ENCODE peak calls at places on chromosomes 12 and 14, in four cellular contexts. One of them, this sample, is unnamed.

GRCh38 chr14:75699331-75699730 is 38.3 kb downstream of the TTLL5 start:
- DNase-seq in iPS-NIHi11: no peak
- DNase-seq in GM19239: no peak
- DNase-seq in skeletal muscle cell: no peak
- DNase-seq in this sample: no peak

GRCh38 chr12:1848741-1849140 is 28.4 kb downstream of the LRTM2 start:
- DNase-seq in skeletal muscle cell: no peak
- DNase-seq in GM19239: no peak
- DNase-seq in iPS-NIHi11: no peak
- DNase-seq in this sample: peak; percentile 96

GRCh38 chr12:76106631-76107030 is 22.1 kb upstream of the NAP1L1 start:
- DNase-seq in skeletal muscle cell: no peak
- DNase-seq in GM19239: no peak
- DNase-seq in iPS-NIHi11: no peak
- DNase-seq in this sample: no peak

GRCh38 chr12:70185301-70185700 is 57.9 kb upstream of the CNOT2 start:
- DNase-seq in iPS-NIHi11: no peak
- DNase-seq in skeletal muscle cell: no peak
- DNase-seq in GM19239: no peak
- DNase-seq in this sample: no peak

GRCh38 chr12:111291357-111291756 is 77.5 kb downstream of the PHETA1 start:
- DNase-seq in GM19239: no peak
- DNase-seq in skeletal muscle cell: no peak
- DNase-seq in iPS-NIHi11: no peak
- DNase-seq in this sample: no peak

GRCh38 chr12:6765634-6766581 is at the start of gene PTMS:
- DNase-seq in skeletal muscle cell: peak; percentile 86
- DNase-seq in GM19239: peak; percentile 46
- DNase-seq in iPS-NIHi11: peak; percentile 84
- DNase-seq in this sample: peak; percentile 100

GRCh38 chr14:102362084-102362483 is 606 bp downstream of the CINP start:
- DNase-seq in GM19239: peak; percentile 24
- DNase-seq in iPS-NIHi11: no peak
- DNase-seq in skeletal muscle cell: no peak
- DNase-seq in this sample: no peak

GRCh38 chr12:85310025-85310424 is 30.0 kb downstream of the ALX1 start:
- DNase-seq in skeletal muscle cell: no peak
- DNase-seq in GM19239: no peak
- DNase-seq in iPS-NIHi11: no peak
- DNase-seq in this sample: no peak

GRCh38 chr12:115375188-115375991 is 691.4 kb upstream of the TBX3 start:
- DNase-seq in GM19239: peak; percentile 33
- DNase-seq in iPS-NIHi11: no peak
- DNase-seq in skeletal muscle cell: peak; percentile 48
- DNase-seq in this sample: no peak

GRCh38 chr14:78921856-78922255 is 751.7 kb downstream of the NRXN3 start:
- DNase-seq in skeletal muscle cell: peak; percentile 49
- DNase-seq in GM19239: no peak
- DNase-seq in iPS-NIHi11: no peak
- DNase-seq in this sample: no peak

GRCh38 chr12:93982847-93983315 is 165.5 kb upstream of the PLXNC1 start:
- DNase-seq in iPS-NIHi11: no peak
- DNase-seq in skeletal muscle cell: peak; percentile 46
- DNase-seq in GM19239: no peak
- DNase-seq in this sample: peak; percentile 61

GRCh38 chr12:92078167-92079053 is 67.2 kb downstream of the BTG1 start:
- DNase-seq in iPS-NIHi11: no peak
- DNase-seq in GM19239: no peak
- DNase-seq in skeletal muscle cell: peak; percentile 100
- DNase-seq in this sample: no peak

GRCh38 chr12:95202691-95203476 is 14.4 kb downstream of the FGD6 start:
- DNase-seq in skeletal muscle cell: no peak
- DNase-seq in iPS-NIHi11: no peak
- DNase-seq in GM19239: no peak
- DNase-seq in this sample: no peak

GRCh38 chr14:77119852-77120251 is 21.7 kb downstream of the ZDHHC22 start:
- DNase-seq in GM19239: no peak
- DNase-seq in iPS-NIHi11: no peak
- DNase-seq in skeletal muscle cell: no peak
- DNase-seq in this sample: no peak

GRCh38 chr14:51884086-51884927 is 23.9 kb downstream of the GNG2 start:
- DNase-seq in iPS-NIHi11: no peak
- DNase-seq in GM19239: no peak
- DNase-seq in skeletal muscle cell: no peak
- DNase-seq in this sample: no peak

GRCh38 chr12:65779091-65779642 is 45.1 kb upstream of the HMGA2 start:
- DNase-seq in GM19239: no peak
- DNase-seq in skeletal muscle cell: no peak
- DNase-seq in iPS-NIHi11: peak; percentile 59
- DNase-seq in this sample: no peak

GRCh38 chr14:105527381-105528196 is 1.2 kb downstream of the TMEM121 start:
- DNase-seq in GM19239: no peak
- DNase-seq in iPS-NIHi11: no peak
- DNase-seq in skeletal muscle cell: no peak
- DNase-seq in this sample: no peak

GRCh38 chr12:109962388-109962787 is 33.8 kb downstream of the GIT2 start:
- DNase-seq in skeletal muscle cell: no peak
- DNase-seq in iPS-NIHi11: no peak
- DNase-seq in GM19239: no peak
- DNase-seq in this sample: peak; percentile 52

GRCh38 chr12:77696183-77696582 is 134.5 kb upstream of the NAV3 start:
- DNase-seq in skeletal muscle cell: no peak
- DNase-seq in GM19239: no peak
- DNase-seq in iPS-NIHi11: no peak
- DNase-seq in this sample: no peak

GRCh38 chr14:92603309-92604257 is 90.0 kb downstream of the RIN3 start:
- DNase-seq in GM19239: no peak
- DNase-seq in skeletal muscle cell: peak; percentile 49
- DNase-seq in iPS-NIHi11: peak; percentile 60
- DNase-seq in this sample: peak; percentile 40

GRCh38 chr12:14247166-14247565 is 118.3 kb upstream of the ATF7IP start:
- DNase-seq in GM19239: no peak
- DNase-seq in skeletal muscle cell: no peak
- DNase-seq in iPS-NIHi11: no peak
- DNase-seq in this sample: no peak

GRCh38 chr12:67630373-67631088 is 18.0 kb upstream of the DYRK2 start:
- DNase-seq in iPS-NIHi11: peak; percentile 76
- DNase-seq in skeletal muscle cell: no peak
- DNase-seq in GM19239: no peak
- DNase-seq in this sample: no peak

GRCh38 chr14:25237845-25238244 is 187.9 kb upstream of the STXBP6 start:
- DNase-seq in skeletal muscle cell: no peak
- DNase-seq in GM19239: no peak
- DNase-seq in iPS-NIHi11: peak; percentile 48
- DNase-seq in this sample: no peak

GRCh38 chr12:3962661-3963483 is 89.7 kb upstream of the PARP11 start:
- DNase-seq in GM19239: no peak
- DNase-seq in iPS-NIHi11: no peak
- DNase-seq in skeletal muscle cell: no peak
- DNase-seq in this sample: no peak

GRCh38 chr12:131471271-131471905 is 239.5 kb upstream of the SFSWAP start:
- DNase-seq in iPS-NIHi11: peak; percentile 52
- DNase-seq in GM19239: no peak
- DNase-seq in skeletal muscle cell: no peak
- DNase-seq in this sample: no peak

GRCh38 chr14:64737391-64738305 is 33.4 kb downstream of the PLEKHG3 start:
- DNase-seq in skeletal muscle cell: no peak
- DNase-seq in GM19239: no peak
- DNase-seq in iPS-NIHi11: no peak
- DNase-seq in this sample: no peak

GRCh38 chr12:55072093-55072492 is 52.3 kb downstream of the NEUROD4 start:
- DNase-seq in GM19239: no peak
- DNase-seq in iPS-NIHi11: peak; percentile 41
- DNase-seq in skeletal muscle cell: no peak
- DNase-seq in this sample: peak; percentile 81

GRCh38 chr14:52949711-52950409 is 990 bp downstream of the FERMT2 start:
- DNase-seq in skeletal muscle cell: no peak
- DNase-seq in iPS-NIHi11: no peak
- DNase-seq in GM19239: no peak
- DNase-seq in this sample: no peak

GRCh38 chr14:23351681-23352505 is 794 bp downstream of the SLC22A17 start:
- DNase-seq in iPS-NIHi11: peak; percentile 86
- DNase-seq in GM19239: no peak
- DNase-seq in skeletal muscle cell: no peak
- DNase-seq in this sample: no peak

GRCh38 chr12:25825494-25825893 is 133.0 kb upstream of the RASSF8 start:
- DNase-seq in GM19239: no peak
- DNase-seq in iPS-NIHi11: no peak
- DNase-seq in skeletal muscle cell: no peak
- DNase-seq in this sample: peak; percentile 4

GRCh38 chr12:60872850-60873713 is 1277.3 kb downstream of the SLC16A7 start:
- DNase-seq in iPS-NIHi11: no peak
- DNase-seq in GM19239: no peak
- DNase-seq in skeletal muscle cell: no peak
- DNase-seq in this sample: no peak

GRCh38 chr12:24991209-24992049 is 42.5 kb upstream of the BCAT1 start:
- DNase-seq in skeletal muscle cell: no peak
- DNase-seq in iPS-NIHi11: peak; percentile 55
- DNase-seq in GM19239: peak; percentile 18
- DNase-seq in this sample: peak; percentile 77

GRCh38 chr12:106690569-106690968 is 83.9 kb upstream of the RIC8B start:
- DNase-seq in GM19239: no peak
- DNase-seq in iPS-NIHi11: no peak
- DNase-seq in skeletal muscle cell: no peak
- DNase-seq in this sample: no peak

GRCh38 chr12:55720071-55720564 is at the start of gene RDH5:
- DNase-seq in GM19239: no peak
- DNase-seq in iPS-NIHi11: no peak
- DNase-seq in skeletal muscle cell: peak; percentile 82
- DNase-seq in this sample: no peak

GRCh38 chr14:33229269-33229924 is 290.7 kb downstream of the NPAS3 start:
- DNase-seq in GM19239: no peak
- DNase-seq in iPS-NIHi11: no peak
- DNase-seq in skeletal muscle cell: peak; percentile 25
- DNase-seq in this sample: peak; percentile 88

GRCh38 chr12:109604902-109605536 is 31.4 kb downstream of the MVK start:
- DNase-seq in GM19239: no peak
- DNase-seq in skeletal muscle cell: no peak
- DNase-seq in iPS-NIHi11: no peak
- DNase-seq in this sample: peak; percentile 72

GRCh38 chr14:32417956-32418552 is 89.0 kb downstream of the AKAP6 start:
- DNase-seq in skeletal muscle cell: no peak
- DNase-seq in iPS-NIHi11: no peak
- DNase-seq in GM19239: no peak
- DNase-seq in this sample: peak; percentile 43